ENCODE peak calls at places on chromosome 7, in ten cellular contexts. G, P, O, R, I, Z, U, Q, H and J are unnamed samples.

GRCh38 chr7:88111842-88112385 is 107.9 kb downstream of the SRI start:
- ATAC-seq in P (no peak), G (peak), O (no peak), Z (no peak), R (no peak), U (no peak), H (no peak), I (peak), Q (no peak), J (no peak)

GRCh38 chr7:131471605-131472004 is 84.8 kb downstream of the PODXL start:
- ATAC-seq in I (no peak), Q (no peak), H (no peak), R (no peak), U (no peak), P (no peak), G (no peak), Z (no peak), O (no peak), J (no peak)

GRCh38 chr7:73971701-73972341 is 56.2 kb upstream of the ELN start:
- ATAC-seq in U (no peak), I (no peak), H (no peak), O (no peak), R (no peak), Z (no peak), G (no peak), Q (no peak), P (no peak), J (no peak)

GRCh38 chr7:29204491-29205281 is 10.1 kb downstream of the CHN2 start:
- ATAC-seq in U (no peak), Z (no peak), G (no peak), Q (no peak), O (no peak), H (no peak), I (no peak), R (no peak), P (no peak), J (no peak)

GRCh38 chr7:51188987-51189386 is 127.6 kb downstream of the COBL start:
- ATAC-seq in O (no peak), I (no peak), P (no peak), Q (no peak), Z (no peak), R (no peak), H (no peak), U (no peak), G (no peak), J (no peak)

GRCh38 chr7:122802211-122802833 is 83.9 kb downstream of the CADPS2 start:
- ATAC-seq in I (peak), R (no peak), G (peak), O (no peak), H (no peak), Z (peak), P (no peak), Q (peak), U (no peak), J (peak)

GRCh38 chr7:133207687-133208086 is 45.2 kb upstream of the EXOC4 start:
- ATAC-seq in Q (no peak), G (no peak), R (no peak), I (no peak), U (no peak), O (no peak), H (no peak), Z (no peak), P (no peak), J (no peak)

GRCh38 chr7:114364151-114364550 is 50.5 kb upstream of the FOXP2 start:
- ATAC-seq in G (no peak), I (no peak), O (no peak), P (no peak), U (no peak), R (no peak), Q (no peak), Z (no peak), H (no peak), J (no peak)

GRCh38 chr7:90346326-90347125 is at the start of gene GTPBP10:
- ATAC-seq in R (peak), O (peak), G (peak), I (peak), Q (peak), H (peak), P (peak), U (peak), Z (peak), J (peak)

GRCh38 chr7:76165973-76166403 is 35.7 kb upstream of the SRRM3 start:
- ATAC-seq in G (no peak), P (no peak), R (no peak), Z (no peak), O (no peak), I (no peak), Q (peak), U (no peak), H (no peak), J (no peak)

GRCh38 chr7:55132550-55132889 is 113.7 kb downstream of the EGFR start:
- ATAC-seq in H (peak), I (no peak), U (peak), Q (no peak), G (no peak), R (no peak), Z (no peak), O (no peak), P (no peak), J (no peak)